ENCODE peak calls at places on chromosomes 7 and 10, in four cellular contexts. Q is HL-60; E is neural crest cell; K is CD8-positive, alpha-beta T cell. P is an unnamed sample.

GRCh38 chr7:44775383-44776107 is 20.9 kb upstream of the PPIA start:
- DNase-seq in Q (no peak), K (no peak), E (no peak), P (no peak)

GRCh38 chr10:86535057-86535882 is 13.7 kb upstream of the WAPL start:
- DNase-seq in Q (no peak), K (peak; percentile 13), E (peak; percentile 25), P (no peak)

GRCh38 chr7:116218051-116218645 is 7.8 kb downstream of the TES start:
- DNase-seq in E (no peak), Q (no peak), K (no peak), P (no peak)

GRCh38 chr7:82410461-82410860 is 33.1 kb downstream of the CACNA2D1 start:
- DNase-seq in E (no peak), Q (no peak), K (no peak), P (no peak)

GRCh38 chr10:70652761-70653657 is 19.3 kb upstream of the ADAMTS14 start:
- DNase-seq in Q (no peak), K (no peak), E (no peak), P (no peak)

GRCh38 chr7:143288836-143289235 is 685 bp downstream of the CASP2 start:
- DNase-seq in Q (peak; percentile 14), E (no peak), K (no peak), P (no peak)

GRCh38 chr7:150799741-150800575 is at the start of gene TMEM176B:
- DNase-seq in E (no peak), K (no peak), Q (no peak), P (no peak)

GRCh38 chr7:79244482-79244881 is 209.0 kb downstream of the MAGI2 start:
- DNase-seq in Q (no peak), K (no peak), E (no peak), P (no peak)

GRCh38 chr10:121615401-121615800 is 17.2 kb upstream of the FGFR2 start:
- DNase-seq in E (no peak), Q (no peak), K (no peak), P (no peak)

GRCh38 chr7:156025675-156026074 is 213.4 kb upstream of the SHH start:
- DNase-seq in K (no peak), E (no peak), Q (no peak), P (no peak)

GRCh38 chr10:78255214-78255613 is 221.6 kb downstream of the RPS24 start:
- DNase-seq in K (no peak), Q (no peak), E (no peak), P (no peak)

GRCh38 chr7:135976312-135977019 is 693 bp downstream of the MTPN start:
- DNase-seq in E (no peak), K (peak; percentile 9), Q (peak; percentile 11), P (no peak)

GRCh38 chr10:52256832-52257691 is 57.0 kb upstream of the DKK1 start:
- DNase-seq in K (no peak), Q (no peak), E (no peak), P (no peak)

GRCh38 chr7:96224682-96225081 is 97.2 kb downstream of the SLC25A13 start:
- DNase-seq in Q (peak; percentile 64), K (no peak), E (no peak), P (no peak)

GRCh38 chr7:133824123-133824522 is 303.0 kb upstream of the LRGUK start:
- DNase-seq in K (no peak), Q (no peak), E (no peak), P (no peak)

GRCh38 chr7:73977626-73978618 is 50.1 kb upstream of the ELN start:
- DNase-seq in K (no peak), E (no peak), Q (no peak), P (no peak)

GRCh38 chr7:92275327-92275726 is 29.6 kb downstream of the ANKIB1 start:
- DNase-seq in K (no peak), E (no peak), Q (no peak), P (no peak)

DNA sequence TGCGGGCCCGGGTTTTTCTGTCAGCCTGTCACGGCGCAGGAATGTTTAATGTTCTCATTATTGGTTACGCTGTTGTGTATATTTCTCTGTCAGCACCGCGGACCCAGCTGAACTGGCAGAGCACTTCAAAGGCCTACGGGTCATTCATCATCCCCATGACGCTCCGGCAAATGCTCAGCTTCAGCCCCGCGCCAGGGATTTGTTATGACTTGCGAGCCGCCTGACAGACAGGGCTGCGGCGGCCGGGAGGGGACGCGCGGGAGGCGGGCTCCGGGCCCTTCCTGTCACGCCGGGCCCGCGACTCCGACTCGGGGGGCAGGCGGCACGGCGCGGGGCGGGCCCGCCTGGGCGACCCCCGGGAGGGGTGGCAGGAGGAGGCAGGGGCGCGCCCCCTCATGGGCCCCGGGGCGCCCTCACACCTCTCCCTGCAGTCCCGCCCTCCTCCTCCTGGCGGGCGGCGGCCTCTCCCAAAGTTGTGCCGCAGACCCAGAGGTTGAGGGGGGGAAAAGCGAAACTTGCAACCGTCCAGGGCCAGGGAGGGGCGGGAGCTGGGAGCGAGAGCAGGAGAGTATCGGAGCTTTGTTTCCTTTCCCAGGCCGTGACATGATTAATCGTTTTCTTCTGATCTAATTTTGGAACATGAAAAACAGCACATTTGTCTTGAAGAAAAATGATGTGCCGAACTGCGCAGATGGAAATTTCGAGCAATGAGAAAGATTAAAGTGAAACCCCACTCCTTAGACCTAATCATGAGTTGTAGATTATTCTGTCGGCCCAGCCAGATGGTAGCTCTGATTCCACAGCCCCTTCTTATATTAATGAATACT is 59.3 kb upstream of the COMTD1 start:
- DNase-seq in Q (peak; percentile 49), E (peak; percentile 69), K (peak; percentile 45), P (no peak)
- TF ChIP-seq CTCF in Q (no peak), E (peak; percentile 44), K (peak; percentile 37), P (peak; percentile 1)

GRCh38 chr7:93861325-93861949 is 29.1 kb downstream of the TFPI2 start:
- DNase-seq in Q (no peak), E (no peak), K (no peak), P (no peak)
- TF ChIP-seq CTCF in Q (no peak), E (peak; percentile 55), K (no peak), P (no peak)

GRCh38 chr10:102375250-102375649 is 20.3 kb upstream of the NFKB2 start:
- DNase-seq in E (no peak), Q (no peak), K (no peak), P (no peak)
- TF ChIP-seq CTCF in E (no peak), Q (no peak), K (no peak), P (no peak)

GRCh38 chr10:133115981-133116380 is 28.3 kb downstream of the ADGRA1 start:
- DNase-seq in Q (no peak), K (no peak), E (no peak), P (no peak)
- TF ChIP-seq CTCF in Q (no peak), K (no peak), E (no peak), P (no peak)

DNA sequence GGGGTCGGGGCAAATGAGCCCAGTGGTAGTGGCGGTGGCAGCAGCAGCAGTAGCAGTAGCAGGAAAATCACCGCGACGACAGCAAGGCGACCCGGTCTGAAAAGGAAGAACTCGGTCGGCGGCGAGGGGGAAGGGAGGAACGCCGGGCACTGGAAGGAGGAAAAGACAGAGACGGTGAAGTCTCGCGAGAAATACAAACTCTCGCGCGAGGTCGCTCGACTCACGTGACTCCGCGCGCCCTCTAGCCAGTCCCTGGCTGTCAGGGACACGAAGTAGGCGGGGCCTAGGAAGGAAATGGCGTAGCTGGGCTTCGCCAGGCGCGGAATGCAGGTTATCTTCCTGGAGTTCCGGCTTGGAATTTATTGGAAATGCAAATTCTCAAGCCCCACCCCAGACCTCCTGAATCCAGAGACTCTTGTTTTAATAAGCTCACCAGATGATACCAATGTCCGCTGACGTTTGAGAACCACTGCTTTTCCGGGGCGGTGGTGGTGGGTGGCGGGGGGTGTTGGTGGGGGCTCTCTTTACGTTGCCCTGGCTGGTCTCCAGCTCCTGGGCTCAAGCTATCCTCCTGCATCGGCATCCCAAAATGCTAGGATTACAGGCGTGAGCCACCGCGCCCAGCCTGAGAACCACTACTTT is at the start of gene SMNDC1:
- DNase-seq in Q (peak; percentile 97), E (peak; percentile 98), K (peak; percentile 94), P (peak; percentile 35)
- TF ChIP-seq CTCF in Q (no peak), E (no peak), K (no peak), P (no peak)

P was measured in D721Med.